ENCODE peak calls at places on chromosomes 11 and 22, in nine cellular contexts. N is suprapubic skin, P is tibial artery, X is hepatocyte, I is K562, W is aorta, G is heart right ventricle, F is PC-3, C is thoracic aorta. V is an unnamed sample.

GRCh38 chr11:32034680-32035079 is 56.2 kb upstream of the RCN1 start:
- DNase-seq in N (no peak), P (no peak), X (no peak), I (no peak), W (no peak), G (no peak), F (no peak), C (no peak), V (no peak)

GRCh38 chr11:10900686-10901415 is 43.0 kb upstream of the ZBED5 start:
- DNase-seq in N (no peak), P (no peak), X (no peak), I (peak; percentile 57), W (no peak), G (no peak), F (peak; percentile 64), C (no peak), V (no peak)

GRCh38 chr11:113626736-113627135 is 79.4 kb downstream of the TMPRSS5 start:
- DNase-seq in N (no peak), P (no peak), X (no peak), I (no peak), W (no peak), G (no peak), F (no peak), C (no peak), V (no peak)

GRCh38 chr11:72771507-72771906 is 19.3 kb upstream of the ARAP1 start:
- DNase-seq in N (no peak), P (no peak), X (peak; percentile 71), I (peak; percentile 62), W (no peak), G (no peak), F (no peak), C (no peak), V (peak; percentile 38)

GRCh38 chr11:72969894-72970335 is 155.7 kb downstream of the ATG16L2 start:
- DNase-seq in N (no peak), P (no peak), X (no peak), I (peak; percentile 9), W (no peak), G (no peak), F (peak; percentile 70), C (no peak), V (no peak)

GRCh38 chr11:63880031-63880841 is 36.7 kb downstream of the RCOR2 start:
- DNase-seq in N (no peak), P (no peak), X (no peak), I (no peak), W (no peak), G (no peak), F (no peak), C (no peak), V (no peak)

GRCh38 chr11:27227744-27228143 is 135.3 kb downstream of the CCDC34 start:
- DNase-seq in N (no peak), P (no peak), X (no peak), I (no peak), W (no peak), G (no peak), F (no peak), C (no peak), V (no peak)

GRCh38 chr22:35889071-35889470 is 139.6 kb downstream of the RBFOX2 start:
- DNase-seq in N (no peak), P (no peak), X (no peak), I (no peak), W (no peak), G (no peak), F (no peak), C (no peak), V (no peak)

GRCh38 chr11:72637198-72637597 is 37.0 kb downstream of the PDE2A start:
- DNase-seq in N (no peak), P (no peak), X (no peak), I (no peak), W (no peak), G (no peak), F (peak; percentile 28), C (no peak), V (no peak)

GRCh38 chr11:81772161-81772560 is 961.5 kb downstream of the FAM181B start:
- DNase-seq in N (no peak), P (no peak), X (peak; percentile 5), I (no peak), W (no peak), G (no peak), F (no peak), C (no peak), V (no peak)

GRCh38 chr11:10925149-10925926 is 67.5 kb upstream of the ZBED5 start:
- DNase-seq in N (no peak), P (no peak), X (no peak), I (no peak), W (no peak), G (no peak), F (peak; percentile 82), C (no peak), V (peak; percentile 39)

DNA sequence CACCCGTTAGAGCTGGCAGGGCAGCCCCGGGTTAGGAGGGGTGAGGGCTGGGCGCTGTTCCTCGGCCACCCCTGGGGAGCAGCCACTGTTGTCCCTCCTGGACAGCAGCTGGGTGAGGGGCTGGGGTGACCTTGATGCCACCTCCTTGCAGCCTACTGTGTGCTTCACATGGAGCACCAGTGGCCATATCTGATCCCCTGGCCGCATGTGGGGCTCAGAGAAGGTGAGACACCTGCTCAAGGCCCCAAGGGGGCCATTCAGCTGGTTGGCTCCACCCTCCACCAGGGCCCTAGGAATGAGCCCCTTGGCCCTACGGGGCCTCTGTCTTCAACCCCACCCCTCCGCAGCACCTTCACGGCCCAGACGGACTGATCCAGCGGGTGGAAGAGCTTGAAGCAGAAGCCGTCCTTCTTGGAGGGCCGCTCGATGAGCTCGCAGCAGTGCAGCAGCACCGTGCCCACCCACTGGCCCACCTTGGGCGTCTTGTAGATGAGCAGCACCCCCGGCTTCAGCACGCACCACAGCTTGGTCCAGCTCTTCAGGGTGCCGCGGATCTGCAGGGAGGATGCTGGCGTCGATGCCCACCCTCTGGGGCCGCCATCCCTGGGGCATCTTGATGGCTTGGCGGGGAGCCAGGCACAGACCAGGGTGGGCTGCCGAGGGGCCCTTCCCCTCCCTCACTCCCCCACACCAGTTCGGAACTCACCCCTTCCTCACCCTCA is 44.9 kb downstream of the OSBPL5 start:
- DNase-seq in N (peak; percentile 61), P (peak; percentile 67), X (no peak), I (no peak), W (peak; percentile 46), G (peak; percentile 12), F (no peak), C (no peak), V (no peak)
- H3K36me3 ChIP-seq in N (peaks cover 43% of the 10 kb centered on the region), P (peaks cover 40% of the 10 kb centered on the region), X (peaks cover 3% of the 10 kb centered on the region), I (peaks cover 16% of the 10 kb centered on the region), W (no peaks in the 10 kb centered on the region), G (peaks cover 100% of the 10 kb centered on the region), F (peaks cover 56% of the 10 kb centered on the region), C (peaks cover 31% of the 10 kb centered on the region), V (no peaks in the 10 kb centered on the region)

GRCh38 chr11:64934765-64935633 is 694 bp downstream of the GPHA2 start:
- DNase-seq in N (no peak), P (no peak), X (peak; percentile 50), I (no peak), W (no peak), G (no peak), F (no peak), C (no peak), V (no peak)
- H3K36me3 ChIP-seq in N (peaks cover 40% of the 10 kb centered on the region), P (peaks cover 54% of the 10 kb centered on the region), X (no peaks in the 10 kb centered on the region), I (peaks cover 7% of the 10 kb centered on the region), W (no peaks in the 10 kb centered on the region), G (peaks cover 49% of the 10 kb centered on the region), F (peaks cover 10% of the 10 kb centered on the region), C (peaks cover 33% of the 10 kb centered on the region), V (no peaks in the 10 kb centered on the region)

GRCh38 chr11:3723014-3723708 is 52.0 kb upstream of the CHRNA10 start:
- DNase-seq in N (no peak), P (no peak), X (peak; percentile 43), I (no peak), W (no peak), G (no peak), F (peak; percentile 69), C (no peak), V (no peak)

GRCh38 chr11:3722100-3722499 is 50.9 kb upstream of the CHRNA10 start:
- DNase-seq in N (no peak), P (no peak), X (no peak), I (no peak), W (no peak), G (no peak), F (no peak), C (no peak), V (no peak)

GRCh38 chr11:3721002-3721401 is 49.8 kb upstream of the CHRNA10 start:
- DNase-seq in N (no peak), P (no peak), X (no peak), I (no peak), W (no peak), G (no peak), F (no peak), C (no peak), V (no peak)
- H3K36me3 ChIP-seq in N (peaks cover 96% of the 10 kb centered on the region), P (peaks cover 96% of the 10 kb centered on the region), X (no peaks in the 10 kb centered on the region), I (peaks cover 91% of the 10 kb centered on the region), W (no peaks in the 10 kb centered on the region), G (peaks cover 100% of the 10 kb centered on the region), F (peaks cover 62% of the 10 kb centered on the region), C (peaks cover 61% of the 10 kb centered on the region), V (peaks cover 11% of the 10 kb centered on the region)

GRCh38 chr11:44126304-44126703 is 30.8 kb downstream of the EXT2 start:
- DNase-seq in N (no peak), P (no peak), X (no peak), I (no peak), W (no peak), G (no peak), F (no peak), C (no peak), V (no peak)
- H3K36me3 ChIP-seq in N (peaks cover 76% of the 10 kb centered on the region), P (peaks cover 71% of the 10 kb centered on the region), X (no peaks in the 10 kb centered on the region), I (peaks cover 60% of the 10 kb centered on the region), W (peaks cover 13% of the 10 kb centered on the region), G (peaks cover 95% of the 10 kb centered on the region), F (no peaks in the 10 kb centered on the region), C (peaks cover 13% of the 10 kb centered on the region), V (peaks cover 2% of the 10 kb centered on the region)

DNA sequence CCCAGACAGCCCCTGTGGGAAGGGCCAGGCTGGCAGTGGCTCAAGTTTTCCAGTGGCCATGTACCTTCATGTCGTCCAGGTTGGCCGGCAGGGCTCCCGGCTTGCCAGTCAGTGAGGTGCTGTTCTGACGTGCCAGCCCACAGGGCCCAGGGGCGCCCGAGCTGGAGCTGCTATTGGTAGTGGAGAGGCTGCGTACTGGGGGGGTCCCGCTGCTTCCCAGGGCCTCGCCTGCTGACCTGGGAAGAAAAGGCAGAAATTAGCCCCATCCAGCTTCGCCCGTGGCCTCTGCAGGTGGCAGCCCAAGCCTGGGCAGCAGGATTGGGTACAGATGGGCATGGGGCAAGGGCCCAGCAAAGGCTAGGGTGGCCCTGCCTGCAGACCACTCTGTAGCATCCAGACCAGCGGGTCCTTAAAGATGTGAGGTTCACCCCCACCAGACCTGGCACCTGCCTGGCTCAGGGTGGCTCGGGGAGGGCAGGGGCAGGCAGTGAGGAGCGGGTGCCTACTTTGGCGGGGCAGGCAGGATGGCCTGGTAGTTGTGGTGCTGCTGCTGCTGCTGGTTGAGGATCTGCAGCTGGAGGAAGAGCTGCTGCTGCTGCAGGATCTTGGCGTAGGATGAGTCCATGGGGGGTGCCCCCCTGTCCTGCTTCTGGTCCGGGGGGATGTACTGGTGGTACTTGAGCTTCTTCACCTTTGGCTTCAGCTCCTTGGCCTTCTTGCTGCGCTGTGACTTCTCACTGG is 50.1 kb downstream of the SGSM3 start:
- DNase-seq in N (no peak), P (no peak), X (no peak), I (no peak), W (no peak), G (no peak), F (no peak), C (no peak), V (no peak)
- H3K36me3 ChIP-seq in N (peaks cover 95% of the 10 kb centered on the region), P (peaks cover 99% of the 10 kb centered on the region), X (no peaks in the 10 kb centered on the region), I (peaks cover 34% of the 10 kb centered on the region), W (no peaks in the 10 kb centered on the region), G (peaks cover 98% of the 10 kb centered on the region), F (no peaks in the 10 kb centered on the region), C (peaks cover 85% of the 10 kb centered on the region), V (peaks cover 1% of the 10 kb centered on the region)